ENCODE peak calls at places on chromosome X, in eight cellular contexts. One of them, this sample, is unnamed.

GRCh38 chrX:135505356-135505755 is 15.1 kb upstream of the INTS6L start:
- DNase-seq in stimulated activated CD4-positive, alpha-beta T cell treated with anti-CD3 and anti-CD28 coated beads, Interleukin-2, amount 100 ng/mL, for 48 hours: no peak
- DNase-seq in lower leg skin: no peak
- DNase-seq in Peyer's patch: no peak
- DNase-seq in left cardiac atrium: no peak
- DNase-seq in RWPE1: no peak
- DNase-seq in activated CD8-positive, alpha-beta memory T cell treated with anti-CD3 and anti-CD28 coated beads for 48 hours: no peak
- DNase-seq in colonic mucosa: no peak
- DNase-seq in this sample: no peak

GRCh38 chrX:70208479-70208878 is 26.0 kb upstream of the AWAT1 start:
- DNase-seq in lower leg skin: no peak
- DNase-seq in RWPE1: no peak
- DNase-seq in left cardiac atrium: no peak
- DNase-seq in Peyer's patch: no peak
- DNase-seq in activated CD8-positive, alpha-beta memory T cell treated with anti-CD3 and anti-CD28 coated beads for 48 hours: no peak
- DNase-seq in stimulated activated CD4-positive, alpha-beta T cell treated with anti-CD3 and anti-CD28 coated beads, Interleukin-2, amount 100 ng/mL, for 48 hours: no peak
- DNase-seq in colonic mucosa: no peak
- DNase-seq in this sample: no peak

GRCh38 chrX:103063191-103063845 is 653 bp downstream of the BEX1 start:
- DNase-seq in RWPE1: peak; percentile 2
- DNase-seq in stimulated activated CD4-positive, alpha-beta T cell treated with anti-CD3 and anti-CD28 coated beads, Interleukin-2, amount 100 ng/mL, for 48 hours: no peak
- DNase-seq in activated CD8-positive, alpha-beta memory T cell treated with anti-CD3 and anti-CD28 coated beads for 48 hours: no peak
- DNase-seq in lower leg skin: no peak
- DNase-seq in Peyer's patch: no peak
- DNase-seq in colonic mucosa: no peak
- DNase-seq in left cardiac atrium: no peak
- DNase-seq in this sample: no peak

GRCh38 chrX:55135171-55135570 is 46.4 kb downstream of the PAGE2 start:
- DNase-seq in stimulated activated CD4-positive, alpha-beta T cell treated with anti-CD3 and anti-CD28 coated beads, Interleukin-2, amount 100 ng/mL, for 48 hours: peak; percentile 6
- DNase-seq in left cardiac atrium: peak; percentile 33
- DNase-seq in activated CD8-positive, alpha-beta memory T cell treated with anti-CD3 and anti-CD28 coated beads for 48 hours: no peak
- DNase-seq in lower leg skin: peak; percentile 16
- DNase-seq in Peyer's patch: peak; percentile 54
- DNase-seq in colonic mucosa: peak; percentile 50
- DNase-seq in RWPE1: peak; percentile 3
- DNase-seq in this sample: no peak

GRCh38 chrX:15761564-15762191 is 23.6 kb downstream of the CA5B start:
- DNase-seq in Peyer's patch: no peak
- DNase-seq in RWPE1: peak; percentile 19
- DNase-seq in colonic mucosa: peak; percentile 26
- DNase-seq in left cardiac atrium: no peak
- DNase-seq in lower leg skin: no peak
- DNase-seq in stimulated activated CD4-positive, alpha-beta T cell treated with anti-CD3 and anti-CD28 coated beads, Interleukin-2, amount 100 ng/mL, for 48 hours: no peak
- DNase-seq in activated CD8-positive, alpha-beta memory T cell treated with anti-CD3 and anti-CD28 coated beads for 48 hours: no peak
- DNase-seq in this sample: no peak

GRCh38 chrX:48971325-48972213 is at the start of gene KCND1:
- DNase-seq in activated CD8-positive, alpha-beta memory T cell treated with anti-CD3 and anti-CD28 coated beads for 48 hours: no peak
- DNase-seq in RWPE1: no peak
- DNase-seq in lower leg skin: no peak
- DNase-seq in stimulated activated CD4-positive, alpha-beta T cell treated with anti-CD3 and anti-CD28 coated beads, Interleukin-2, amount 100 ng/mL, for 48 hours: no peak
- DNase-seq in left cardiac atrium: peak; percentile 62
- DNase-seq in Peyer's patch: no peak
- DNase-seq in colonic mucosa: peak; percentile 22
- DNase-seq in this sample: peak; percentile 25

GRCh38 chrX:136097871-136098805 is 49.2 kb upstream of the FHL1 start:
- DNase-seq in left cardiac atrium: no peak
- DNase-seq in colonic mucosa: no peak
- DNase-seq in lower leg skin: no peak
- DNase-seq in RWPE1: no peak
- DNase-seq in stimulated activated CD4-positive, alpha-beta T cell treated with anti-CD3 and anti-CD28 coated beads, Interleukin-2, amount 100 ng/mL, for 48 hours: no peak
- DNase-seq in activated CD8-positive, alpha-beta memory T cell treated with anti-CD3 and anti-CD28 coated beads for 48 hours: no peak
- DNase-seq in Peyer's patch: no peak
- DNase-seq in this sample: no peak

GRCh38 chrX:106999002-106999975 is 723 bp downstream of the MORC4 start:
- DNase-seq in RWPE1: peak; percentile 34
- DNase-seq in left cardiac atrium: peak; percentile 44
- DNase-seq in lower leg skin: peak; percentile 22
- DNase-seq in Peyer's patch: peak; percentile 59
- DNase-seq in colonic mucosa: peak; percentile 65
- DNase-seq in stimulated activated CD4-positive, alpha-beta T cell treated with anti-CD3 and anti-CD28 coated beads, Interleukin-2, amount 100 ng/mL, for 48 hours: peak; percentile 21
- DNase-seq in activated CD8-positive, alpha-beta memory T cell treated with anti-CD3 and anti-CD28 coated beads for 48 hours: no peak
- DNase-seq in this sample: no peak

GRCh38 chrX:54633641-54634040 is 103.6 kb downstream of the GNL3L start:
- DNase-seq in activated CD8-positive, alpha-beta memory T cell treated with anti-CD3 and anti-CD28 coated beads for 48 hours: no peak
- DNase-seq in lower leg skin: no peak
- DNase-seq in Peyer's patch: no peak
- DNase-seq in left cardiac atrium: no peak
- DNase-seq in colonic mucosa: no peak
- DNase-seq in RWPE1: no peak
- DNase-seq in stimulated activated CD4-positive, alpha-beta T cell treated with anti-CD3 and anti-CD28 coated beads, Interleukin-2, amount 100 ng/mL, for 48 hours: no peak
- DNase-seq in this sample: no peak

GRCh38 chrX:2387614-2388239 is 113.0 kb downstream of the DHRSX start:
- DNase-seq in colonic mucosa: no peak
- DNase-seq in stimulated activated CD4-positive, alpha-beta T cell treated with anti-CD3 and anti-CD28 coated beads, Interleukin-2, amount 100 ng/mL, for 48 hours: no peak
- DNase-seq in activated CD8-positive, alpha-beta memory T cell treated with anti-CD3 and anti-CD28 coated beads for 48 hours: no peak
- DNase-seq in RWPE1: no peak
- DNase-seq in lower leg skin: no peak
- DNase-seq in Peyer's patch: no peak
- DNase-seq in left cardiac atrium: no peak
- DNase-seq in this sample: no peak

GRCh38 chrX:34300871-34301270 is 168.8 kb upstream of the FAM47A start:
- DNase-seq in lower leg skin: no peak
- DNase-seq in left cardiac atrium: no peak
- DNase-seq in activated CD8-positive, alpha-beta memory T cell treated with anti-CD3 and anti-CD28 coated beads for 48 hours: no peak
- DNase-seq in RWPE1: peak; percentile 1
- DNase-seq in colonic mucosa: peak; percentile 21
- DNase-seq in Peyer's patch: no peak
- DNase-seq in stimulated activated CD4-positive, alpha-beta T cell treated with anti-CD3 and anti-CD28 coated beads, Interleukin-2, amount 100 ng/mL, for 48 hours: peak; percentile 0
- DNase-seq in this sample: peak; percentile 15

GRCh38 chrX:133645251-133645650 is 230.0 kb upstream of the GPC4 start:
- DNase-seq in colonic mucosa: no peak
- DNase-seq in Peyer's patch: no peak
- DNase-seq in lower leg skin: no peak
- DNase-seq in activated CD8-positive, alpha-beta memory T cell treated with anti-CD3 and anti-CD28 coated beads for 48 hours: no peak
- DNase-seq in stimulated activated CD4-positive, alpha-beta T cell treated with anti-CD3 and anti-CD28 coated beads, Interleukin-2, amount 100 ng/mL, for 48 hours: no peak
- DNase-seq in RWPE1: no peak
- DNase-seq in left cardiac atrium: no peak
- DNase-seq in this sample: no peak

GRCh38 chrX:118383120-118383519 is 37.2 kb downstream of the WDR44 start:
- DNase-seq in colonic mucosa: no peak
- DNase-seq in left cardiac atrium: no peak
- DNase-seq in Peyer's patch: no peak
- DNase-seq in activated CD8-positive, alpha-beta memory T cell treated with anti-CD3 and anti-CD28 coated beads for 48 hours: no peak
- DNase-seq in stimulated activated CD4-positive, alpha-beta T cell treated with anti-CD3 and anti-CD28 coated beads, Interleukin-2, amount 100 ng/mL, for 48 hours: no peak
- DNase-seq in lower leg skin: no peak
- DNase-seq in RWPE1: no peak
- DNase-seq in this sample: no peak

This sample was measured in keratinocyte.